ENCODE peak calls at places on chromosomes 16 and 17, in five cellular contexts. X is HuH-7.5; Q is lower leg skin; U is activated CD4-positive, alpha-beta T cell treated with anti-CD3 and anti-CD28 coated beads for 24 hours; N is IMR-90. M is an unnamed sample.

GRCh38 chr17:48294193-48294909 is 135.7 kb downstream of the SKAP1 start:
- DNase-seq in N (no peak), X (no peak), U (no peak), Q (no peak), M (no peak)

GRCh38 chr16:71460246-71460645 is 1.8 kb downstream of the ZNF23 start:
- DNase-seq in X (no peak), U (no peak), N (peak), Q (no peak), M (no peak)

GRCh38 chr17:82232876-82233785 is 4.3 kb downstream of the SLC16A3 start:
- DNase-seq in N (no peak), X (no peak), Q (no peak), U (no peak), M (no peak)

GRCh38 chr16:15950167-15950854 is 895 bp downstream of the ABCC1 start:
- DNase-seq in Q (no peak), X (peak), N (peak), U (no peak), M (no peak)

GRCh38 chr16:78249832-78250231 is 150.4 kb downstream of the WWOX start:
- DNase-seq in Q (no peak), N (no peak), U (no peak), X (no peak), M (no peak)

GRCh38 chr16:11762431-11762830 is 19.8 kb upstream of the TXNDC11 start:
- DNase-seq in Q (no peak), N (no peak), U (no peak), X (no peak), M (no peak)

GRCh38 chr16:89489731-89490385 is 503 bp downstream of the ANKRD11 start:
- DNase-seq in Q (no peak), X (no peak), U (no peak), N (no peak), M (no peak)

GRCh38 chr17:81931557-81932332 is 4.2 kb upstream of the MAFG start:
- DNase-seq in U (no peak), Q (no peak), N (no peak), X (no peak), M (no peak)

GRCh38 chr16:67761924-67762323 is 42.8 kb upstream of the GFOD2 start:
- DNase-seq in Q (no peak), U (no peak), N (no peak), X (no peak), M (no peak)

M was measured in ascending aorta.